ENCODE peak calls at places on chromosomes 12 and 14, in six cellular contexts. One of them, this sample, is unnamed.

GRCh38 chr12:127235771-127236170 is 1031.2 kb upstream of the TMEM132C start:
- DNase-seq in CD8-positive, alpha-beta T cell: no peak
- DNase-seq in aorta: no peak
- DNase-seq in heart left ventricle: no peak
- DNase-seq in PC-3: no peak
- DNase-seq in tibial nerve: no peak
- DNase-seq in this sample: no peak

GRCh38 chr14:75458305-75458704 is 30.5 kb downstream of the JDP2 start:
- DNase-seq in PC-3: no peak
- DNase-seq in tibial nerve: no peak
- DNase-seq in heart left ventricle: no peak
- DNase-seq in CD8-positive, alpha-beta T cell: no peak
- DNase-seq in aorta: no peak
- DNase-seq in this sample: no peak

GRCh38 chr12:115451785-115452736 is 768.1 kb upstream of the TBX3 start:
- DNase-seq in aorta: no peak
- DNase-seq in heart left ventricle: peak
- DNase-seq in CD8-positive, alpha-beta T cell: no peak
- DNase-seq in tibial nerve: no peak
- DNase-seq in PC-3: peak
- DNase-seq in this sample: peak

GRCh38 chr12:76318773-76319594 is 29.2 kb downstream of the BBS10 start:
- DNase-seq in PC-3: no peak
- DNase-seq in CD8-positive, alpha-beta T cell: no peak
- DNase-seq in heart left ventricle: no peak
- DNase-seq in tibial nerve: no peak
- DNase-seq in aorta: no peak
- DNase-seq in this sample: peak

GRCh38 chr14:51310453-51311074 is 70.5 kb downstream of the TMX1 start:
- DNase-seq in tibial nerve: no peak
- DNase-seq in CD8-positive, alpha-beta T cell: no peak
- DNase-seq in PC-3: no peak
- DNase-seq in heart left ventricle: no peak
- DNase-seq in aorta: no peak
- DNase-seq in this sample: no peak

GRCh38 chr12:94080684-94081009 is 67.7 kb upstream of the PLXNC1 start:
- DNase-seq in CD8-positive, alpha-beta T cell: no peak
- DNase-seq in tibial nerve: no peak
- DNase-seq in PC-3: no peak
- DNase-seq in aorta: no peak
- DNase-seq in heart left ventricle: no peak
- DNase-seq in this sample: peak

GRCh38 chr12:111546758-111547383 is 52.2 kb downstream of the ATXN2 start:
- DNase-seq in CD8-positive, alpha-beta T cell: no peak
- DNase-seq in aorta: no peak
- DNase-seq in heart left ventricle: no peak
- DNase-seq in PC-3: no peak
- DNase-seq in tibial nerve: no peak
- DNase-seq in this sample: peak

GRCh38 chr14:32469388-32470160 is 140.5 kb downstream of the AKAP6 start:
- DNase-seq in CD8-positive, alpha-beta T cell: no peak
- DNase-seq in PC-3: peak
- DNase-seq in aorta: no peak
- DNase-seq in heart left ventricle: no peak
- DNase-seq in tibial nerve: no peak
- DNase-seq in this sample: no peak

GRCh38 chr14:58824796-58825195 is 187.0 kb downstream of the DACT1 start:
- DNase-seq in CD8-positive, alpha-beta T cell: no peak
- DNase-seq in heart left ventricle: no peak
- DNase-seq in PC-3: no peak
- DNase-seq in tibial nerve: no peak
- DNase-seq in aorta: no peak
- DNase-seq in this sample: no peak

GRCh38 chr14:89340200-89340667 is 76.8 kb downstream of the FOXN3 start:
- DNase-seq in PC-3: no peak
- DNase-seq in aorta: no peak
- DNase-seq in CD8-positive, alpha-beta T cell: no peak
- DNase-seq in heart left ventricle: no peak
- DNase-seq in tibial nerve: no peak
- DNase-seq in this sample: no peak

GRCh38 chr12:563250-563781 is 99.9 kb downstream of the NINJ2 start:
- DNase-seq in PC-3: no peak
- DNase-seq in aorta: no peak
- DNase-seq in CD8-positive, alpha-beta T cell: peak
- DNase-seq in tibial nerve: no peak
- DNase-seq in heart left ventricle: no peak
- DNase-seq in this sample: peak

GRCh38 chr12:77102691-77103090 is 37.3 kb upstream of the E2F7 start:
- DNase-seq in PC-3: peak
- DNase-seq in aorta: no peak
- DNase-seq in CD8-positive, alpha-beta T cell: no peak
- DNase-seq in tibial nerve: no peak
- DNase-seq in heart left ventricle: no peak
- DNase-seq in this sample: peak

GRCh38 chr12:96397756-96398421 is 2.4 kb downstream of the CDK17 start:
- DNase-seq in CD8-positive, alpha-beta T cell: no peak
- DNase-seq in heart left ventricle: no peak
- DNase-seq in PC-3: peak
- DNase-seq in aorta: no peak
- DNase-seq in tibial nerve: no peak
- DNase-seq in this sample: peak

GRCh38 chr14:35708072-35708471 is 101.0 kb downstream of the RALGAPA1 start:
- DNase-seq in CD8-positive, alpha-beta T cell: no peak
- DNase-seq in aorta: no peak
- DNase-seq in heart left ventricle: no peak
- DNase-seq in PC-3: no peak
- DNase-seq in tibial nerve: no peak
- DNase-seq in this sample: no peak

GRCh38 chr12:47746523-47746922 is 12.2 kb downstream of the RAPGEF3 start:
- DNase-seq in aorta: no peak
- DNase-seq in heart left ventricle: no peak
- DNase-seq in tibial nerve: no peak
- DNase-seq in CD8-positive, alpha-beta T cell: no peak
- DNase-seq in PC-3: no peak
- DNase-seq in this sample: peak

GRCh38 chr12:101298426-101298825 is 18.5 kb downstream of the UTP20 start:
- DNase-seq in CD8-positive, alpha-beta T cell: no peak
- DNase-seq in aorta: no peak
- DNase-seq in heart left ventricle: no peak
- DNase-seq in PC-3: peak
- DNase-seq in tibial nerve: no peak
- DNase-seq in this sample: peak

GRCh38 chr12:12883369-12884001 is 7.9 kb upstream of the GPRC5A start:
- DNase-seq in aorta: no peak
- DNase-seq in CD8-positive, alpha-beta T cell: no peak
- DNase-seq in PC-3: peak
- DNase-seq in heart left ventricle: no peak
- DNase-seq in tibial nerve: no peak
- DNase-seq in this sample: peak

GRCh38 chr14:69529563-69529962 is 45.0 kb downstream of the PLEKHD1 start:
- DNase-seq in CD8-positive, alpha-beta T cell: no peak
- DNase-seq in aorta: no peak
- DNase-seq in tibial nerve: no peak
- DNase-seq in heart left ventricle: no peak
- DNase-seq in PC-3: no peak
- DNase-seq in this sample: no peak

GRCh38 chr14:35416108-35416750 is 11.7 kb upstream of the NFKBIA start:
- DNase-seq in heart left ventricle: no peak
- DNase-seq in tibial nerve: no peak
- DNase-seq in PC-3: peak
- DNase-seq in aorta: no peak
- DNase-seq in CD8-positive, alpha-beta T cell: peak
- DNase-seq in this sample: no peak

GRCh38 chr14:50741571-50741970 is 73.5 kb upstream of the SAV1 start:
- DNase-seq in heart left ventricle: no peak
- DNase-seq in CD8-positive, alpha-beta T cell: no peak
- DNase-seq in tibial nerve: no peak
- DNase-seq in PC-3: peak
- DNase-seq in aorta: no peak
- DNase-seq in this sample: peak

GRCh38 chr12:132774646-132775275 is 13.1 kb upstream of the ANKLE2 start:
- DNase-seq in CD8-positive, alpha-beta T cell: no peak
- DNase-seq in aorta: no peak
- DNase-seq in heart left ventricle: no peak
- DNase-seq in tibial nerve: no peak
- DNase-seq in PC-3: no peak
- DNase-seq in this sample: peak

GRCh38 chr12:132774159-132774558 is 12.5 kb upstream of the ANKLE2 start:
- DNase-seq in tibial nerve: no peak
- DNase-seq in PC-3: no peak
- DNase-seq in aorta: no peak
- DNase-seq in heart left ventricle: no peak
- DNase-seq in CD8-positive, alpha-beta T cell: no peak
- DNase-seq in this sample: peak

GRCh38 chr12:132773077-132774020 is 11.7 kb upstream of the ANKLE2 start:
- DNase-seq in aorta: no peak
- DNase-seq in CD8-positive, alpha-beta T cell: no peak
- DNase-seq in PC-3: no peak
- DNase-seq in tibial nerve: no peak
- DNase-seq in heart left ventricle: no peak
- DNase-seq in this sample: peak

GRCh38 chr12:132771126-132771838 is 9.7 kb upstream of the ANKLE2 start:
- DNase-seq in CD8-positive, alpha-beta T cell: peak
- DNase-seq in tibial nerve: no peak
- DNase-seq in heart left ventricle: no peak
- DNase-seq in PC-3: no peak
- DNase-seq in aorta: no peak
- DNase-seq in this sample: peak

GRCh38 chr12:132772551-132772950 is 10.9 kb upstream of the ANKLE2 start:
- DNase-seq in PC-3: no peak
- DNase-seq in heart left ventricle: no peak
- DNase-seq in aorta: no peak
- DNase-seq in tibial nerve: no peak
- DNase-seq in CD8-positive, alpha-beta T cell: no peak
- DNase-seq in this sample: peak
- H3K27ac ChIP-seq in PC-3: no peak
- H3K27ac ChIP-seq in heart left ventricle: no peak
- H3K27ac ChIP-seq in aorta: no peak
- H3K27ac ChIP-seq in tibial nerve: no peak
- H3K27ac ChIP-seq in CD8-positive, alpha-beta T cell: no peak
- H3K27ac ChIP-seq in this sample: no peak

DNA sequence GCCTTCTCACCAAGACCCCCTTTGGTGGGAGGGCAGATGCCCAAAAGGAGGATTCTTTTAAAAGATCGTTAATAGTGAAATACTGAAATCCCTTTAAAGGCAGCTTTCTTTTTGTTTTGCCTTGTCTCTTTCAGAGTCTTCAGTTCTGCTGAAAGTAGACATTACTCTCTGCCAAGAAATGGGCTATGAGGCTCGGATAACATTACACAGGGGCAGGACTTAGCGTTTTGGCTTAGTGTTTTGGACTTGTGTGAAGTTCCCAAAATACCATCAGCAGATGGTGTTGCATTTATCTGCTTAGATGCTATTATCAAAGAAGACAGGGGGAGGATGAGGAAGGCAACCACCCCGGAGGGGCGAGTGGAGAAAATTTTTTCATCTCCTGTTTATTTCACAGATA is 88.3 kb upstream of the METAP2 start:
- DNase-seq in heart left ventricle: no peak
- DNase-seq in PC-3: no peak
- DNase-seq in aorta: no peak
- DNase-seq in tibial nerve: peak
- DNase-seq in CD8-positive, alpha-beta T cell: no peak
- DNase-seq in this sample: peak
- H3K4me3 ChIP-seq in heart left ventricle: peak
- H3K4me3 ChIP-seq in PC-3: no peak
- H3K4me3 ChIP-seq in aorta: peak
- H3K4me3 ChIP-seq in tibial nerve: peak
- H3K4me3 ChIP-seq in CD8-positive, alpha-beta T cell: no peak
- H3K4me3 ChIP-seq in this sample: peak

DNA sequence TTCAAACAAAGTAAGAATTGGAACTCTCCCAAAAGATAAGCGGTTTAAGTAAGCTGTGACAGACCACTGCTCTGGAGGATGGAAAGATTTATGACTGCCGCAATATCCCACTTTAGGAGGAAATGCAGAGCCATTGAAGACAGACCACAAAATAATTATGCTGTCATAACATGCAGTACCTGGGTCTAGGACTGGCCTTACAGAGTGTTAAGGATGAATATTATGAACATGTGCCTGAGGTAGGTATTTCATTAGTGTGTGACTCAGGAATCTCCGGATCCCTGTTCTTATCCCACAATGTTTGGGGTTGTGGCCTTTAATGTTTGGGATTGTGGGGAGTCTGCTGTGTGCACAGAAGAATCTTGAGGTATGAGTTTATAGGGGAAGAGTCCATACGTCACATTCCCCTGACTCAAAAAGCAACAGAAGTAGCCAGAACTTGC is 114.9 kb downstream of the SAMD4A start:
- DNase-seq in aorta: no peak
- DNase-seq in CD8-positive, alpha-beta T cell: no peak
- DNase-seq in heart left ventricle: no peak
- DNase-seq in tibial nerve: no peak
- DNase-seq in PC-3: no peak
- DNase-seq in this sample: no peak
- H3K27ac ChIP-seq in aorta: no peak
- H3K27ac ChIP-seq in CD8-positive, alpha-beta T cell: no peak
- H3K27ac ChIP-seq in heart left ventricle: peak
- H3K27ac ChIP-seq in tibial nerve: no peak
- H3K27ac ChIP-seq in PC-3: no peak
- H3K27ac ChIP-seq in this sample: peak

DNA sequence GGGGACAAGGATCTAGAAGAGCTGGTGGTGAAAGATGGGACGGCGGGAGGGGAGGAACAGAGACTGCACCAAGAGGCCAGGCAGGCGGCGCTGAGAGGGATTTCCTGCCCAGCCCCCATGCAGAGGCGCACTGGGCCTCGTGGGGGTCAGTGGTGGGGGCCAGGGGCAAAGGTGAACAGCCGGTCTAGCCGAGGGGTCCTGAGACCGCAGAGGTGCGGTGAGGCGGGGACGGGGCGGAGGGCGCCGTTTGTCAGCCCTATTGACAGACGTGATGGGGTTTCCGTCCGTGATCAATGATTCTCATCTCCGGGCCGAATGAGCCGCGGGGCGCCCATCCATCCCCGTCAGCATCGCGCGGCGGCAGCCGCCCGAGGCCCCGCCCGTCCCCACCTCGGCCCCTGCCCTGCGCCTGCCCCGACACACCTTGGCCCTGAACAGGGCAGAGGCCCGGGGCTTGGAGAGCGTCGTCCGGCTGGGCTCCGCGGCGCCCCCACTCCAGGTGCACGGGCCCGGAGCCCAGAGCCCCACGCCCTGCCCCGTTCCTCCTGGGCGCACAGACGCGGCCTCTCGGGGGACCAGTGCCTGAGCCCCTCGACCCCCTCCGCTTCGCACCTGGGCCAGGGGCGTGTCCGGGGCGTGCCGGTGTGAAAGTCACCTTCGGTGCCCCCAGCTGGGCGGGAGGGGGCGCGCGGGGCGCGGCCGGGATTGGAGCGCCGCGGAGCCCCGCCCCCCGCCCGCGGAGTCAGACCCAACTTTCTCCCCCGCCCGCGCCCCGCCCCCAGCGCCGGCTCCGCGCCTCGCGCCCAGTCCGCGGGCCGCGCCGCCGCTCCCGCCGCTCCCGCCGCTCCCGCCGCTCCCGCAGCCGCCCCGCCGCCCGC is at the start of gene NXPH4:
- DNase-seq in tibial nerve: no peak
- DNase-seq in aorta: peak
- DNase-seq in PC-3: peak
- DNase-seq in CD8-positive, alpha-beta T cell: peak
- DNase-seq in heart left ventricle: no peak
- DNase-seq in this sample: peak
- H3K4me3 ChIP-seq in tibial nerve: peak
- H3K4me3 ChIP-seq in aorta: peak
- H3K4me3 ChIP-seq in PC-3: peak
- H3K4me3 ChIP-seq in CD8-positive, alpha-beta T cell: peak
- H3K4me3 ChIP-seq in heart left ventricle: peak
- H3K4me3 ChIP-seq in this sample: peak

GRCh38 chr14:68036203-68036602 is 216.6 kb downstream of the RAD51B start:
- DNase-seq in aorta: no peak
- DNase-seq in heart left ventricle: no peak
- DNase-seq in CD8-positive, alpha-beta T cell: no peak
- DNase-seq in tibial nerve: no peak
- DNase-seq in PC-3: no peak
- DNase-seq in this sample: no peak
- H3K27ac ChIP-seq in aorta: no peak
- H3K27ac ChIP-seq in heart left ventricle: no peak
- H3K27ac ChIP-seq in CD8-positive, alpha-beta T cell: no peak
- H3K27ac ChIP-seq in tibial nerve: no peak
- H3K27ac ChIP-seq in PC-3: no peak
- H3K27ac ChIP-seq in this sample: no peak

This sample was measured in osteoblast.